ENCODE peak calls at places on chromosomes 3 and 15, in five cellular contexts. M is dorsolateral prefrontal cortex, R is HCT116, E is epithelial cell of proximal tubule, U is RWPE2. L is an unnamed sample.

GRCh38 chr3:53694648-53695356 is 151.4 kb downstream of the CHDH start:
- DNase-seq in U (no peak), M (no peak), R (no peak), E (no peak), L (no peak)

GRCh38 chr15:100801256-100801900 is 78.3 kb upstream of the ALDH1A3 start:
- DNase-seq in R (no peak), E (no peak), U (no peak), M (no peak), L (no peak)

GRCh38 chr3:116188231-116188785 is 257.0 kb downstream of the LSAMP start:
- DNase-seq in U (no peak), E (no peak), M (no peak), R (no peak), L (no peak)

GRCh38 chr3:45852828-45853227 is 10.9 kb upstream of the LZTFL1 start:
- DNase-seq in M (no peak), U (no peak), R (no peak), E (no peak), L (no peak)

GRCh38 chr15:67397139-67397538 is 123.8 kb upstream of the C15orf61 start:
- DNase-seq in U (no peak), M (no peak), R (no peak), E (no peak), L (no peak)

GRCh38 chr15:101543026-101543390 is 53.5 kb upstream of the PCSK6 start:
- DNase-seq in R (no peak), U (no peak), M (no peak), E (no peak), L (no peak)

GRCh38 chr15:89129123-89129815 is 41.0 kb downstream of the ABHD2 start:
- DNase-seq in R (no peak), M (no peak), U (peak; percentile 44), E (no peak), L (peak; percentile 78)

GRCh38 chr3:196741401-196741761 is 1.7 kb downstream of the PAK2 start:
- DNase-seq in E (no peak), M (no peak), R (no peak), U (no peak), L (no peak)

GRCh38 chr3:138465927-138466326 is 31.5 kb downstream of the ESYT3 start:
- DNase-seq in E (no peak), M (no peak), R (no peak), U (no peak), L (no peak)

GRCh38 chr15:93553167-93553566 is 464.2 kb upstream of the RGMA start:
- DNase-seq in R (no peak), E (no peak), M (no peak), U (no peak), L (no peak)

GRCh38 chr15:83853232-83853631 is 199.3 kb downstream of the ADAMTSL3 start:
- DNase-seq in R (no peak), M (no peak), U (no peak), E (no peak), L (no peak)

GRCh38 chr3:176971613-176972174 is 225.6 kb downstream of the TBL1XR1 start:
- DNase-seq in M (no peak), R (no peak), U (no peak), E (no peak), L (no peak)

GRCh38 chr15:80480171-80480811 is 76.1 kb downstream of the ARNT2 start:
- DNase-seq in M (no peak), R (no peak), U (no peak), E (no peak), L (no peak)

GRCh38 chr15:66617137-66618090 is 51.6 kb upstream of the LCTL start:
- DNase-seq in E (no peak), M (peak; percentile 70), R (no peak), U (no peak), L (peak; percentile 71)

GRCh38 chr15:24877174-24877573 is 77.6 kb upstream of the SNRPN start:
- DNase-seq in R (no peak), M (no peak), E (no peak), U (no peak), L (no peak)
- TF ChIP-seq CTCF in R (no peak), M (no peak), E (no peak), U (no peak), L (no peak)

GRCh38 chr15:90883971-90884718 is at the start of gene FES:
- DNase-seq in R (no peak), M (no peak), U (peak; percentile 73), E (no peak), L (no peak)

GRCh38 chr15:90883526-90883931 is 775 bp upstream of the FES start:
- DNase-seq in U (peak; percentile 66), R (no peak), E (no peak), M (no peak), L (no peak)

GRCh38 chr15:90881181-90881977 is 2.9 kb upstream of the FES start:
- DNase-seq in U (peak; percentile 78), M (no peak), R (no peak), E (no peak), L (no peak)

GRCh38 chr15:90881978-90882721 is 2.2 kb upstream of the FES start:
- DNase-seq in R (no peak), M (no peak), E (no peak), U (peak; percentile 76), L (no peak)

GRCh38 chr15:90882781-90883525 is 1.4 kb upstream of the FES start:
- DNase-seq in E (no peak), R (no peak), U (peak; percentile 73), M (no peak), L (no peak)
- TF ChIP-seq CTCF in E (no peak), R (no peak), U (no peak), M (no peak), L (no peak)

DNA sequence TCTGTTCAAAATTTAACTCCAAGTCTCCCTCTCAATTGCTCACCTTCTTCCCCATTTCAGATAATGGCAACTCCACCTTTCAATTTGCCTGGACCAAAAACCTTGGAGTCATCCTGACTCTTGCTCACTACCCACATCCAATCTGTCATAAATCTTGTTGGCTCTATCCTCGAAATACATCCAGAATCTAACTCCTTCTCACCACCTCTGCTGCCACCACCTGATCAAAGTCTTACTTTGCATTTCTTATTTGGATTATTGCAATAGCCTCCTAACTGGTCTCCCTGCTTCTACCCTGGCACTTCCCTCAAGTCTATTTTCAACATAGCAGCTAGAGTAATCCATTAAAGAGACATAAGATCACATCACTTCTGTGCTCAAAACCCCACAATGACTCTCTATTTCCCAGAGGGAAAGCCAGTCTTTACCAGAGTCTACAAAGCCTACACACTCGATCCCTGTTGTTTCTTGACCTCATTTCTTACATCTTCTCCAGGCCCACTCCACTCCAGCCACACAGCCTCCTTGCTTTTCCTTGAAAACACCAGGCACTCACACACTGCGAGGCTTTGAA is 86.6 kb downstream of the GPR156 start:
- DNase-seq in E (no peak), U (no peak), M (no peak), R (peak; percentile 8), L (peak; percentile 28)
- TF ChIP-seq CTCF in E (peak; percentile 44), U (peak; percentile 78), M (no peak), R (peak; percentile 44), L (no peak)

GRCh38 chr15:38864827-38865604 is 300.4 kb upstream of the RASGRP1 start:
- DNase-seq in M (no peak), E (no peak), R (no peak), U (no peak), L (no peak)
- TF ChIP-seq CTCF in M (no peak), E (no peak), R (no peak), U (no peak), L (no peak)

GRCh38 chr3:168951884-168952283 is 711.6 kb downstream of the MECOM start:
- DNase-seq in U (no peak), R (no peak), E (no peak), M (no peak), L (peak; percentile 49)

GRCh38 chr3:168951368-168951767 is 712.1 kb downstream of the MECOM start:
- DNase-seq in R (peak; percentile 24), E (no peak), U (no peak), M (no peak), L (peak; percentile 76)

GRCh38 chr3:168956087-168956486 is 707.4 kb downstream of the MECOM start:
- DNase-seq in M (no peak), R (no peak), U (no peak), E (no peak), L (no peak)

GRCh38 chr3:168952551-168952950 is 711.0 kb downstream of the MECOM start:
- DNase-seq in U (no peak), M (no peak), R (peak; percentile 7), E (peak; percentile 37), L (no peak)
- TF ChIP-seq CTCF in U (peak; percentile 36), M (peak; percentile 13), R (peak; percentile 18), E (peak; percentile 43), L (no peak)

GRCh38 chr3:55000946-55001345 is 73.1 kb upstream of the LRTM1 start:
- DNase-seq in M (no peak), U (no peak), R (no peak), E (no peak), L (no peak)

GRCh38 chr3:55002416-55002930 is 74.6 kb upstream of the LRTM1 start:
- DNase-seq in U (no peak), M (no peak), R (no peak), E (no peak), L (no peak)

GRCh38 chr3:54999801-55000200 is 71.9 kb upstream of the LRTM1 start:
- DNase-seq in U (no peak), E (no peak), M (no peak), R (no peak), L (no peak)

GRCh38 chr3:55000546-55000945 is 72.7 kb upstream of the LRTM1 start:
- DNase-seq in M (no peak), U (no peak), E (peak; percentile 37), R (no peak), L (no peak)

DNA sequence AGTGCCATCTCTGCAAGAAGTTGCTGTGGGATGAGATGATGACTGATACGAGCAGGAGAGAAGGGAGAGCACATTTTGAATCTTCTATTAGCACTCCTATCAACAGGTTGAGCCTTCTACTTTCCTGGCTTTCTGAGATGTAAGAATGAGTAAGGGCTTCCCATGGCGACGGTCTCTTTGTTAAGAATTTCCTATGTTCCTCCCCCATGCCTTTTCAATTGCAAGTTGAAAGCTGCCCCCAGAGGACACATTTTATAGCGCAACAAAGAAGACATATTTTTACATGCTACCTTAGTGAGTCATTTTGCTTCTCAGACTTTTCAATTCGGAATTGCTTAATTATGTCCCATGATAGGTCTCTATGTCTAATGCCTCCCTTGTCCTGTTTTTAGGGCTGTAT is 71.3 kb upstream of the LRTM1 start:
- DNase-seq in R (no peak), U (no peak), M (no peak), E (peak; percentile 30), L (no peak)
- TF ChIP-seq CTCF in R (no peak), U (peak; percentile 48), M (no peak), E (peak; percentile 51), L (no peak)